ENCODE peak calls at places on chromosomes 1 and 21, in eight cellular contexts. H is hippocampal formation; V is SW480; I is dermis microvascular lymphatic vessel endothelial cell; N is HS-5; S is stimulated activated CD4-positive, alpha-beta T cell treated with anti-CD3 and anti-CD28 coated beads, Interleukin-4, amount 100 ng/mL, for 1 hour; W is Kasumi-1; C is neural crest cell. T is an unnamed sample.

GRCh38 chr1:78091215-78091813 is 45.5 kb downstream of the GIPC2 start:
- DNase-seq in W (no peak), N (no peak), I (no peak), V (no peak), H (no peak), S (no peak), C (no peak), T (no peak)

GRCh38 chr1:47999097-47999496 is 1.9 kb upstream of the TRABD2B start:
- DNase-seq in C (no peak), I (no peak), W (no peak), V (no peak), H (no peak), N (no peak), S (no peak), T (no peak)

GRCh38 chr1:36609241-36610027 is 126.7 kb upstream of the CSF3R start:
- DNase-seq in V (peak), I (peak), H (peak), N (peak), C (peak), S (peak), W (peak), T (no peak)

GRCh38 chr1:161076410-161076809 is 6.7 kb upstream of the ARHGAP30 start:
- DNase-seq in S (no peak), I (no peak), N (no peak), C (no peak), V (peak), H (no peak), W (no peak), T (no peak)

GRCh38 chr1:181112071-181112929 is 23.8 kb downstream of the IER5 start:
- DNase-seq in W (no peak), I (peak), V (peak), S (no peak), H (no peak), N (peak), C (no peak), T (peak)

GRCh38 chr1:223726380-223727001 is 14.2 kb downstream of the CAPN2 start:
- DNase-seq in I (peak), C (peak), H (no peak), V (peak), W (peak), S (peak), N (peak), T (peak)

GRCh38 chr1:22452401-22452963 is 831 bp downstream of the ZBTB40 start:
- DNase-seq in C (no peak), W (peak), I (peak), N (peak), V (peak), S (peak), H (no peak), T (no peak)

GRCh38 chr1:211241071-211241470 is 18.1 kb upstream of the RCOR3 start:
- DNase-seq in C (no peak), W (no peak), I (no peak), H (no peak), V (no peak), S (no peak), N (no peak), T (no peak)

GRCh38 chr1:21165076-21165475 is 11.6 kb downstream of the EIF4G3 start:
- DNase-seq in N (no peak), V (no peak), C (no peak), H (no peak), W (no peak), I (no peak), S (no peak), T (no peak)

GRCh38 chr1:19350566-19350965 is 38.4 kb downstream of the SLC66A1 start:
- DNase-seq in C (no peak), N (no peak), S (no peak), V (no peak), W (no peak), I (no peak), H (no peak), T (no peak)

GRCh38 chr1:2086446-2087082 is 36.4 kb downstream of the PRKCZ start:
- DNase-seq in S (no peak), W (no peak), N (no peak), H (no peak), I (no peak), V (no peak), C (no peak), T (no peak)

GRCh38 chr1:40774266-40774998 is 9.2 kb upstream of the KCNQ4 start:
- DNase-seq in H (no peak), C (peak), N (no peak), S (peak), I (peak), W (peak), V (peak), T (no peak)

GRCh38 chr1:214107322-214108096 is 119.7 kb downstream of the PROX1 start:
- DNase-seq in W (no peak), N (no peak), V (peak), I (peak), C (no peak), S (no peak), H (no peak), T (no peak)

GRCh38 chr1:65832296-65832695 is 39.6 kb downstream of the PDE4B start:
- DNase-seq in C (no peak), W (no peak), I (no peak), H (no peak), N (peak), S (no peak), V (no peak), T (no peak)

GRCh38 chr1:160129046-160129445 is 13.5 kb downstream of the ATP1A2 start:
- DNase-seq in H (no peak), I (no peak), N (no peak), S (no peak), V (no peak), C (no peak), W (no peak), T (no peak)

GRCh38 chr1:27290586-27290985 is 31.4 kb upstream of the TMEM222 start:
- DNase-seq in W (no peak), H (no peak), I (no peak), S (no peak), V (no peak), C (no peak), N (no peak), T (no peak)

GRCh38 chr21:45150630-45151265 is 76.4 kb downstream of the ADARB1 start:
- DNase-seq in V (peak), S (no peak), C (no peak), H (no peak), W (no peak), N (no peak), I (no peak), T (no peak)

GRCh38 chr1:29810121-29811120 is 574.1 kb downstream of the PTPRU start:
- DNase-seq in H (no peak), V (no peak), C (no peak), I (no peak), N (no peak), W (no peak), S (no peak), T (no peak)

GRCh38 chr1:226702318-226702956 is 36.6 kb downstream of the ITPKB start:
- DNase-seq in I (no peak), H (no peak), W (no peak), V (no peak), N (no peak), S (no peak), C (no peak), T (no peak)

GRCh38 chr1:201511925-201512539 is 5.1 kb upstream of the CSRP1 start:
- DNase-seq in V (no peak), S (no peak), I (no peak), H (peak), N (no peak), W (peak), C (no peak), T (no peak)

GRCh38 chr1:206039046-206039929 is 13.7 kb upstream of the RHEX start:
- DNase-seq in H (no peak), V (no peak), N (no peak), C (no peak), S (no peak), I (no peak), W (no peak), T (no peak)

GRCh38 chr1:203306970-203307541 is 1.7 kb downstream of the BTG2 start:
- DNase-seq in V (no peak), N (no peak), I (no peak), C (no peak), H (no peak), S (peak), W (no peak), T (no peak)

T was measured in thoracic aorta.